ENCODE peak calls at places on chromosome 21, in six cellular contexts. One of them, this sample, is unnamed.
A peak's percentile ranks its signal among the peaks of the same experiment; 100 is the strongest.

GRCh38 chr21:18384771-18385170 is 18.8 kb downstream of the TMPRSS15 start:
- DNase-seq in colonic mucosa: no peak
- DNase-seq in thyroid gland: no peak
- DNase-seq in heart right ventricle: no peak
- DNase-seq in HCT116: no peak
- DNase-seq in A549: no peak
- DNase-seq in this sample: no peak

GRCh38 chr21:30072496-30072895 is 94.1 kb downstream of the CLDN17 start:
- DNase-seq in colonic mucosa: peak; percentile 46
- DNase-seq in thyroid gland: peak; percentile 19
- DNase-seq in heart right ventricle: no peak
- DNase-seq in HCT116: no peak
- DNase-seq in A549: no peak
- DNase-seq in this sample: no peak

GRCh38 chr21:33259995-33260394 is 6.2 kb upstream of the IL10RB start:
- DNase-seq in colonic mucosa: peak; percentile 32
- DNase-seq in thyroid gland: no peak
- DNase-seq in heart right ventricle: no peak
- DNase-seq in HCT116: no peak
- DNase-seq in A549: no peak
- DNase-seq in this sample: no peak

GRCh38 chr21:17053321-17053720 is 459.5 kb upstream of the CXADR start:
- DNase-seq in colonic mucosa: no peak
- DNase-seq in thyroid gland: no peak
- DNase-seq in heart right ventricle: no peak
- DNase-seq in HCT116: no peak
- DNase-seq in A549: no peak
- DNase-seq in this sample: no peak

GRCh38 chr21:43916691-43917514 is 51.9 kb downstream of the AGPAT3 start:
- DNase-seq in colonic mucosa: no peak
- DNase-seq in thyroid gland: peak; percentile 4
- DNase-seq in heart right ventricle: no peak
- DNase-seq in HCT116: no peak
- DNase-seq in A549: no peak
- DNase-seq in this sample: no peak

GRCh38 chr21:17387030-17387617 is 125.7 kb upstream of the CXADR start:
- DNase-seq in colonic mucosa: peak; percentile 72
- DNase-seq in thyroid gland: peak; percentile 58
- DNase-seq in heart right ventricle: no peak
- DNase-seq in HCT116: peak; percentile 51
- DNase-seq in A549: peak; percentile 25
- DNase-seq in this sample: no peak

GRCh38 chr21:36642777-36643176 is 56.1 kb upstream of the SIM2 start:
- DNase-seq in colonic mucosa: no peak
- DNase-seq in thyroid gland: no peak
- DNase-seq in heart right ventricle: no peak
- DNase-seq in HCT116: no peak
- DNase-seq in A549: no peak
- DNase-seq in this sample: no peak

GRCh38 chr21:31213787-31214186 is 130.3 kb downstream of the TIAM1 start:
- DNase-seq in colonic mucosa: no peak
- DNase-seq in thyroid gland: no peak
- DNase-seq in heart right ventricle: no peak
- DNase-seq in HCT116: no peak
- DNase-seq in A549: no peak
- DNase-seq in this sample: no peak

GRCh38 chr21:42880352-42880751 is 1.0 kb upstream of the WDR4 start:
- DNase-seq in colonic mucosa: no peak
- DNase-seq in thyroid gland: no peak
- DNase-seq in heart right ventricle: no peak
- DNase-seq in HCT116: no peak
- DNase-seq in A549: no peak
- DNase-seq in this sample: no peak

GRCh38 chr21:14874379-14874778 is 190.4 kb downstream of the NRIP1 start:
- DNase-seq in colonic mucosa: no peak
- DNase-seq in thyroid gland: no peak
- DNase-seq in heart right ventricle: no peak
- DNase-seq in HCT116: no peak
- DNase-seq in A549: no peak
- DNase-seq in this sample: no peak

GRCh38 chr21:35563885-35564451 is 496.4 kb downstream of the SETD4 start:
- DNase-seq in colonic mucosa: peak; percentile 22
- DNase-seq in thyroid gland: no peak
- DNase-seq in heart right ventricle: peak; percentile 49
- DNase-seq in HCT116: no peak
- DNase-seq in A549: no peak
- DNase-seq in this sample: no peak

GRCh38 chr21:41250519-41250918 is 66.1 kb upstream of the FAM3B start:
- DNase-seq in colonic mucosa: no peak
- DNase-seq in thyroid gland: peak; percentile 31
- DNase-seq in heart right ventricle: no peak
- DNase-seq in HCT116: no peak
- DNase-seq in A549: no peak
- DNase-seq in this sample: no peak

GRCh38 chr21:26966360-26966977 is 419 bp downstream of the ADAMTS5 start:
- DNase-seq in colonic mucosa: no peak
- DNase-seq in thyroid gland: peak; percentile 76
- DNase-seq in heart right ventricle: no peak
- DNase-seq in HCT116: no peak
- DNase-seq in A549: no peak
- DNase-seq in this sample: no peak
- H3K27ac ChIP-seq in colonic mucosa: peak overlapping the region; percentile 50
- H3K27ac ChIP-seq in thyroid gland: peak overlapping the region; percentile 81
- H3K27ac ChIP-seq in heart right ventricle: peak overlapping the region; percentile 63
- H3K27ac ChIP-seq in HCT116: no peak overlapping the region
- H3K27ac ChIP-seq in A549: no peak overlapping the region
- H3K27ac ChIP-seq in this sample: no peak overlapping the region

GRCh38 chr21:38915546-38915945 is 109.8 kb downstream of the ETS2 start:
- DNase-seq in colonic mucosa: no peak
- DNase-seq in thyroid gland: no peak
- DNase-seq in heart right ventricle: no peak
- DNase-seq in HCT116: no peak
- DNase-seq in A549: no peak
- DNase-seq in this sample: no peak
- H3K27ac ChIP-seq in colonic mucosa: peak overlapping the region; percentile 88
- H3K27ac ChIP-seq in thyroid gland: no peak overlapping the region
- H3K27ac ChIP-seq in heart right ventricle: no peak overlapping the region
- H3K27ac ChIP-seq in HCT116: no peak overlapping the region
- H3K27ac ChIP-seq in A549: no peak overlapping the region
- H3K27ac ChIP-seq in this sample: no peak overlapping the region

GRCh38 chr21:45420061-45420521 is 15.1 kb downstream of the COL18A1 start:
- DNase-seq in colonic mucosa: no peak
- DNase-seq in thyroid gland: peak; percentile 88
- DNase-seq in heart right ventricle: peak; percentile 66
- DNase-seq in HCT116: no peak
- DNase-seq in A549: no peak
- DNase-seq in this sample: no peak

GRCh38 chr21:45423201-45423955 is 18.4 kb downstream of the COL18A1 start:
- DNase-seq in colonic mucosa: no peak
- DNase-seq in thyroid gland: no peak
- DNase-seq in heart right ventricle: peak; percentile 8
- DNase-seq in HCT116: no peak
- DNase-seq in A549: no peak
- DNase-seq in this sample: no peak

GRCh38 chr21:45421071-45421845 is 16.3 kb downstream of the COL18A1 start:
- DNase-seq in colonic mucosa: no peak
- DNase-seq in thyroid gland: peak; percentile 93
- DNase-seq in heart right ventricle: peak; percentile 31
- DNase-seq in HCT116: no peak
- DNase-seq in A549: no peak
- DNase-seq in this sample: no peak

GRCh38 chr21:45420623-45421041 is 15.7 kb downstream of the COL18A1 start:
- DNase-seq in colonic mucosa: no peak
- DNase-seq in thyroid gland: peak; percentile 96
- DNase-seq in heart right ventricle: peak; percentile 48
- DNase-seq in HCT116: no peak
- DNase-seq in A549: no peak
- DNase-seq in this sample: no peak

DNA sequence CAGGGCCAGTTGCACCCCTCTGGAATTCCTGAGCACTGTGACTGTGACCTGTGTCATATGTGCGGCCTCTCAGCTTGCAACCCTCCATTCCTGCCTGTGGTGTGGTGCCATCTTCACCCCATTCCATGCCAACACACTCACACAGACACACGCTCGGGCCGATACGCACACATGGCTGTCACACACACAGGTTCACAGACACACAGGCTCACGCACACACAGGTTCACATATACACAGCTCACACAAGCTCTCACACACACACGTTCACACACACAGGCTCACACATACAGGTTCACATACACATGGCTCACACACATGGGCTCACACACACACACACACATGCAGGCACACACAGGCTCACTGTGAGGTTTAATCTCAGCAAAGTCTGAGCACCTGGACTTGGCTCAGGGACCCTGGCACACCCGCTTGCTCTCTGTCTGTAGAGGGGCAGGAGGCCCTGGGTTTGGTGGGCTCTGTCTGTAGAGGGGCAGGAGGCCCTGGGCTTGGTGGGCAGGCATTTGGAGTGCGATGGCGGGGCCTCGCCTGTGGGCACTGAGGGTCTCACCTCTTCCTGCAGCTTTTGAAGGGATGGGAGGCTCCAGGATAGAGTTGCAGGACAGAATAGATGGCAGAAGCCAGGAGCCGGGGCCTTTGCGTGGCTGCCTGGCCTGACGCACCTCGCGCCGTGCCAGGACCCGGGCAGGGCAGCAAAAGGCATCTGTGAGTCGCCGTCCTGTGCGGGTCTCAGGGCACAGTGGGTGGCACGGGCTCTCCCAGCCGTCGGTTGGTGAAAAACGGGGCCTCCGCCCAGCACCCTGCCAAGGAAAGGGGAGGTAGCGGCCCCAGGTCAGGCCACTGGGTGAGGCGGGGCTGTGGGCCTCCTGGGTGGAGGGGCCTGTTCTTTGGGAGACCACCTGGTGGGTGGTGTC is 17.1 kb downstream of the COL18A1 start:
- DNase-seq in colonic mucosa: no peak
- DNase-seq in thyroid gland: no peak
- DNase-seq in heart right ventricle: peak; percentile 10
- DNase-seq in HCT116: no peak
- DNase-seq in A549: no peak
- DNase-seq in this sample: no peak
- H3K27ac ChIP-seq in colonic mucosa: no peak overlapping the region
- H3K27ac ChIP-seq in thyroid gland: peak overlapping the region; percentile 99
- H3K27ac ChIP-seq in heart right ventricle: no peak overlapping the region
- H3K27ac ChIP-seq in HCT116: no peak overlapping the region
- H3K27ac ChIP-seq in A549: peak overlapping the region; percentile 66
- H3K27ac ChIP-seq in this sample: no peak overlapping the region

GRCh38 chr21:8991968-8992621 is 1529.3 kb upstream of the TPTE start:
- DNase-seq in colonic mucosa: no peak
- DNase-seq in thyroid gland: no peak
- DNase-seq in heart right ventricle: no peak
- DNase-seq in HCT116: no peak
- DNase-seq in A549: no peak
- DNase-seq in this sample: peak; percentile 50
- H3K27ac ChIP-seq in colonic mucosa: no peak overlapping the region
- H3K27ac ChIP-seq in thyroid gland: no peak overlapping the region
- H3K27ac ChIP-seq in heart right ventricle: no peak overlapping the region
- H3K27ac ChIP-seq in HCT116: no peak overlapping the region
- H3K27ac ChIP-seq in A549: no peak overlapping the region
- H3K27ac ChIP-seq in this sample: no peak overlapping the region